ENCODE peak calls at places on chromosomes 2 and 18, in four cellular contexts. One of them, this sample, is unnamed.

GRCh38 chr2:72864500-72864899 is 22.7 kb upstream of the SPR start:
- DNase-seq in fibroblast of lung: peak; percentile 78
- DNase-seq in NCI-H774: no peak
- DNase-seq in HS-5: no peak
- DNase-seq in this sample: no peak

GRCh38 chr2:3465844-3466481 is 53.4 kb downstream of the ADI1 start:
- DNase-seq in HS-5: peak; percentile 84
- DNase-seq in fibroblast of lung: peak; percentile 95
- DNase-seq in NCI-H774: no peak
- DNase-seq in this sample: no peak

GRCh38 chr2:226977775-226978190 is 141.9 kb downstream of the RHBDD1 start:
- DNase-seq in fibroblast of lung: peak; percentile 79
- DNase-seq in NCI-H774: no peak
- DNase-seq in HS-5: peak; percentile 88
- DNase-seq in this sample: no peak

GRCh38 chr2:71856709-71857525 is 290.7 kb downstream of the CYP26B1 start:
- DNase-seq in NCI-H774: no peak
- DNase-seq in HS-5: no peak
- DNase-seq in fibroblast of lung: no peak
- DNase-seq in this sample: no peak

GRCh38 chr2:169845016-169845415 is 17.8 kb downstream of the UBR3 start:
- DNase-seq in fibroblast of lung: no peak
- DNase-seq in HS-5: no peak
- DNase-seq in NCI-H774: no peak
- DNase-seq in this sample: no peak

GRCh38 chr2:111984213-111984604 is 70.9 kb upstream of the TMEM87B start:
- DNase-seq in HS-5: no peak
- DNase-seq in NCI-H774: no peak
- DNase-seq in fibroblast of lung: peak; percentile 5
- DNase-seq in this sample: no peak

GRCh38 chr18:77101410-77102245 is 31.0 kb downstream of the MBP start:
- DNase-seq in fibroblast of lung: peak; percentile 98
- DNase-seq in HS-5: peak; percentile 94
- DNase-seq in NCI-H774: no peak
- DNase-seq in this sample: no peak

GRCh38 chr2:120686511-120687168 is 49.0 kb upstream of the GLI2 start:
- DNase-seq in fibroblast of lung: no peak
- DNase-seq in NCI-H774: no peak
- DNase-seq in HS-5: no peak
- DNase-seq in this sample: no peak

GRCh38 chr2:44928660-44929471 is 12.6 kb upstream of the SIX3 start:
- DNase-seq in HS-5: no peak
- DNase-seq in fibroblast of lung: no peak
- DNase-seq in NCI-H774: no peak
- DNase-seq in this sample: no peak

GRCh38 chr2:174117951-174118930 is 130.1 kb downstream of the OLA1 start:
- DNase-seq in NCI-H774: no peak
- DNase-seq in HS-5: peak; percentile 80
- DNase-seq in fibroblast of lung: peak; percentile 86
- DNase-seq in this sample: no peak

GRCh38 chr2:193751299-193751698 is 1556.6 kb upstream of the TMEFF2 start:
- DNase-seq in NCI-H774: no peak
- DNase-seq in HS-5: no peak
- DNase-seq in fibroblast of lung: no peak
- DNase-seq in this sample: no peak

GRCh38 chr2:11743531-11743815 is 3.0 kb upstream of the LPIN1 start:
- DNase-seq in HS-5: no peak
- DNase-seq in fibroblast of lung: no peak
- DNase-seq in NCI-H774: no peak
- DNase-seq in this sample: no peak

GRCh38 chr2:228600265-228600664 is 418.8 kb upstream of the SPHKAP start:
- DNase-seq in NCI-H774: no peak
- DNase-seq in HS-5: peak; percentile 87
- DNase-seq in fibroblast of lung: peak; percentile 86
- DNase-seq in this sample: no peak

GRCh38 chr2:137824501-137824900 is 139.8 kb upstream of the HNMT start:
- DNase-seq in fibroblast of lung: no peak
- DNase-seq in HS-5: no peak
- DNase-seq in NCI-H774: no peak
- DNase-seq in this sample: no peak

GRCh38 chr18:51726614-51727013 is 529.1 kb upstream of the MEX3C start:
- DNase-seq in NCI-H774: no peak
- DNase-seq in fibroblast of lung: no peak
- DNase-seq in HS-5: no peak
- DNase-seq in this sample: no peak

GRCh38 chr18:50644807-50645206 is 84.9 kb downstream of the MAPK4 start:
- DNase-seq in HS-5: no peak
- DNase-seq in fibroblast of lung: no peak
- DNase-seq in NCI-H774: no peak
- DNase-seq in this sample: no peak

GRCh38 chr2:215904101-215904500 is 109.2 kb downstream of the MREG start:
- DNase-seq in HS-5: no peak
- DNase-seq in NCI-H774: no peak
- DNase-seq in fibroblast of lung: peak; percentile 88
- DNase-seq in this sample: no peak

GRCh38 chr18:21760321-21760720 is 19.7 kb downstream of the MIB1 start:
- DNase-seq in fibroblast of lung: peak; percentile 76
- DNase-seq in HS-5: no peak
- DNase-seq in NCI-H774: no peak
- DNase-seq in this sample: no peak

GRCh38 chr2:130374587-130375290 is 18.9 kb downstream of the PTPN18 start:
- DNase-seq in HS-5: no peak
- DNase-seq in NCI-H774: no peak
- DNase-seq in fibroblast of lung: peak; percentile 52
- DNase-seq in this sample: no peak

GRCh38 chr18:49725809-49726514 is 87.4 kb downstream of the ACAA2 start:
- DNase-seq in NCI-H774: no peak
- DNase-seq in HS-5: no peak
- DNase-seq in fibroblast of lung: peak; percentile 100
- DNase-seq in this sample: no peak

GRCh38 chr2:235839226-235839625 is 329.0 kb downstream of the GBX2 start:
- DNase-seq in HS-5: no peak
- DNase-seq in NCI-H774: no peak
- DNase-seq in fibroblast of lung: no peak
- DNase-seq in this sample: no peak

This sample was measured in CD4-positive, alpha-beta T cell.